ENCODE peak calls at places on chromosomes 12 and 14, in five cellular contexts. One of them, this sample, is unnamed.

GRCh38 chr14:79989990-79990389 is 221.3 kb downstream of the DIO2 start:
- DNase-seq in A549: no peak
- DNase-seq in CD14-positive monocyte: no peak
- DNase-seq in AG04450: no peak
- DNase-seq in fibroblast of villous mesenchyme: no peak
- DNase-seq in this sample: no peak

GRCh38 chr12:130044991-130045621 is 117.2 kb upstream of the FZD10 start:
- DNase-seq in A549: no peak
- DNase-seq in CD14-positive monocyte: no peak
- DNase-seq in AG04450: no peak
- DNase-seq in fibroblast of villous mesenchyme: no peak
- DNase-seq in this sample: no peak

GRCh38 chr12:46523863-46524770 is 151.5 kb upstream of the SLC38A2 start:
- DNase-seq in A549: peak; percentile 76
- DNase-seq in CD14-positive monocyte: no peak
- DNase-seq in AG04450: peak; percentile 92
- DNase-seq in fibroblast of villous mesenchyme: peak; percentile 86
- DNase-seq in this sample: peak; percentile 23

GRCh38 chr12:42208574-42208973 is 29.5 kb downstream of the YAF2 start:
- DNase-seq in A549: no peak
- DNase-seq in CD14-positive monocyte: no peak
- DNase-seq in AG04450: no peak
- DNase-seq in fibroblast of villous mesenchyme: no peak
- DNase-seq in this sample: no peak

GRCh38 chr12:26318661-26319068 is 123.3 kb downstream of the SSPN start:
- DNase-seq in A549: no peak
- DNase-seq in CD14-positive monocyte: no peak
- DNase-seq in AG04450: peak; percentile 74
- DNase-seq in fibroblast of villous mesenchyme: peak; percentile 89
- DNase-seq in this sample: peak; percentile 95

GRCh38 chr14:59301354-59301753 is 112.9 kb downstream of the DAAM1 start:
- DNase-seq in A549: no peak
- DNase-seq in CD14-positive monocyte: no peak
- DNase-seq in AG04450: no peak
- DNase-seq in fibroblast of villous mesenchyme: no peak
- DNase-seq in this sample: no peak

GRCh38 chr14:89702151-89702936 is 252.2 kb downstream of the EFCAB11 start:
- DNase-seq in A549: no peak
- DNase-seq in CD14-positive monocyte: no peak
- DNase-seq in AG04450: peak; percentile 21
- DNase-seq in fibroblast of villous mesenchyme: peak; percentile 56
- DNase-seq in this sample: no peak

GRCh38 chr14:75879031-75879430 is 102.8 kb downstream of the TGFB3 start:
- DNase-seq in A549: no peak
- DNase-seq in CD14-positive monocyte: no peak
- DNase-seq in AG04450: peak; percentile 66
- DNase-seq in fibroblast of villous mesenchyme: peak; percentile 96
- DNase-seq in this sample: no peak

GRCh38 chr14:36227802-36228201 is 51.3 kb upstream of the PTCSC3 start:
- DNase-seq in A549: no peak
- DNase-seq in CD14-positive monocyte: no peak
- DNase-seq in AG04450: no peak
- DNase-seq in fibroblast of villous mesenchyme: no peak
- DNase-seq in this sample: no peak

GRCh38 chr14:81412779-81413178 is 12.7 kb upstream of the STON2 start:
- DNase-seq in A549: no peak
- DNase-seq in CD14-positive monocyte: no peak
- DNase-seq in AG04450: no peak
- DNase-seq in fibroblast of villous mesenchyme: no peak
- DNase-seq in this sample: no peak

GRCh38 chr14:88668448-88669116 is 105.7 kb downstream of the ZC3H14 start:
- DNase-seq in A549: no peak
- DNase-seq in CD14-positive monocyte: no peak
- DNase-seq in AG04450: no peak
- DNase-seq in fibroblast of villous mesenchyme: no peak
- DNase-seq in this sample: no peak

GRCh38 chr14:64566651-64567122 is 16.9 kb downstream of the PPP1R36 start:
- DNase-seq in A549: no peak
- DNase-seq in CD14-positive monocyte: no peak
- DNase-seq in AG04450: no peak
- DNase-seq in fibroblast of villous mesenchyme: no peak
- DNase-seq in this sample: no peak

GRCh38 chr14:100372357-100373048 is 49.4 kb downstream of the SLC25A47 start:
- DNase-seq in A549: no peak
- DNase-seq in CD14-positive monocyte: peak; percentile 28
- DNase-seq in AG04450: no peak
- DNase-seq in fibroblast of villous mesenchyme: peak; percentile 28
- DNase-seq in this sample: no peak

GRCh38 chr14:51295666-51296263 is 55.7 kb downstream of the TMX1 start:
- DNase-seq in A549: no peak
- DNase-seq in CD14-positive monocyte: no peak
- DNase-seq in AG04450: no peak
- DNase-seq in fibroblast of villous mesenchyme: no peak
- DNase-seq in this sample: no peak

GRCh38 chr14:64612021-64612380 is 62.2 kb downstream of the PPP1R36 start:
- DNase-seq in A549: peak; percentile 47
- DNase-seq in CD14-positive monocyte: no peak
- DNase-seq in AG04450: peak; percentile 61
- DNase-seq in fibroblast of villous mesenchyme: no peak
- DNase-seq in this sample: peak; percentile 46

GRCh38 chr12:116159175-116159574 is 118.3 kb downstream of the MED13L start:
- DNase-seq in A549: no peak
- DNase-seq in CD14-positive monocyte: no peak
- DNase-seq in AG04450: no peak
- DNase-seq in fibroblast of villous mesenchyme: peak; percentile 78
- DNase-seq in this sample: no peak

GRCh38 chr12:42482086-42482819 is 107.3 kb downstream of the PRICKLE1 start:
- DNase-seq in A549: no peak
- DNase-seq in CD14-positive monocyte: no peak
- DNase-seq in AG04450: no peak
- DNase-seq in fibroblast of villous mesenchyme: peak; percentile 45
- DNase-seq in this sample: no peak

GRCh38 chr12:103852498-103852992 is 11.5 kb upstream of the NT5DC3 start:
- DNase-seq in A549: no peak
- DNase-seq in CD14-positive monocyte: no peak
- DNase-seq in AG04450: no peak
- DNase-seq in fibroblast of villous mesenchyme: no peak
- DNase-seq in this sample: no peak

GRCh38 chr12:45975506-45975905 is 14.9 kb downstream of the SCAF11 start:
- DNase-seq in A549: no peak
- DNase-seq in CD14-positive monocyte: no peak
- DNase-seq in AG04450: no peak
- DNase-seq in fibroblast of villous mesenchyme: peak; percentile 58
- DNase-seq in this sample: no peak

GRCh38 chr12:12266389-12266872 is 413 bp downstream of the LRP6 start:
- DNase-seq in A549: no peak
- DNase-seq in CD14-positive monocyte: no peak
- DNase-seq in AG04450: no peak
- DNase-seq in fibroblast of villous mesenchyme: no peak
- DNase-seq in this sample: no peak

GRCh38 chr14:102944448-102945330 is 22.2 kb downstream of the AMN start:
- DNase-seq in A549: no peak
- DNase-seq in CD14-positive monocyte: no peak
- DNase-seq in AG04450: no peak
- DNase-seq in fibroblast of villous mesenchyme: no peak
- DNase-seq in this sample: no peak

GRCh38 chr12:65878540-65878939 is 54.3 kb downstream of the HMGA2 start:
- DNase-seq in A549: no peak
- DNase-seq in CD14-positive monocyte: no peak
- DNase-seq in AG04450: no peak
- DNase-seq in fibroblast of villous mesenchyme: no peak
- DNase-seq in this sample: no peak

GRCh38 chr12:121033625-121034349 is 5.3 kb downstream of the OASL start:
- DNase-seq in A549: peak; percentile 42
- DNase-seq in CD14-positive monocyte: peak; percentile 69
- DNase-seq in AG04450: no peak
- DNase-seq in fibroblast of villous mesenchyme: no peak
- DNase-seq in this sample: no peak

GRCh38 chr12:49838973-49839633 is 3.8 kb downstream of the BCDIN3D start:
- DNase-seq in A549: peak; percentile 50
- DNase-seq in CD14-positive monocyte: no peak
- DNase-seq in AG04450: no peak
- DNase-seq in fibroblast of villous mesenchyme: peak; percentile 59
- DNase-seq in this sample: no peak

GRCh38 chr12:106123551-106123991 is 15.2 kb downstream of the NUAK1 start:
- DNase-seq in A549: no peak
- DNase-seq in CD14-positive monocyte: no peak
- DNase-seq in AG04450: no peak
- DNase-seq in fibroblast of villous mesenchyme: peak; percentile 84
- DNase-seq in this sample: no peak

GRCh38 chr12:27190761-27191160 is 53.3 kb upstream of the STK38L start:
- DNase-seq in A549: no peak
- DNase-seq in CD14-positive monocyte: no peak
- DNase-seq in AG04450: no peak
- DNase-seq in fibroblast of villous mesenchyme: peak; percentile 65
- DNase-seq in this sample: no peak

GRCh38 chr14:103594265-103594664 is 31.5 kb downstream of the COA8 start:
- DNase-seq in A549: no peak
- DNase-seq in CD14-positive monocyte: no peak
- DNase-seq in AG04450: no peak
- DNase-seq in fibroblast of villous mesenchyme: peak; percentile 21
- DNase-seq in this sample: no peak

GRCh38 chr12:104566244-104566993 is 109.7 kb downstream of the CHST11 start:
- DNase-seq in A549: no peak
- DNase-seq in CD14-positive monocyte: no peak
- DNase-seq in AG04450: no peak
- DNase-seq in fibroblast of villous mesenchyme: no peak
- DNase-seq in this sample: no peak

GRCh38 chr12:53039851-53040250 is 10.0 kb upstream of the TNS2 start:
- DNase-seq in A549: no peak
- DNase-seq in CD14-positive monocyte: no peak
- DNase-seq in AG04450: no peak
- DNase-seq in fibroblast of villous mesenchyme: no peak
- DNase-seq in this sample: no peak

GRCh38 chr14:32370720-32371119 is 41.6 kb downstream of the AKAP6 start:
- DNase-seq in A549: peak; percentile 13
- DNase-seq in CD14-positive monocyte: no peak
- DNase-seq in AG04450: peak; percentile 43
- DNase-seq in fibroblast of villous mesenchyme: peak; percentile 63
- DNase-seq in this sample: peak; percentile 70

GRCh38 chr12:131103614-131104463 is 150.1 kb downstream of the ADGRD1 start:
- DNase-seq in A549: no peak
- DNase-seq in CD14-positive monocyte: peak; percentile 33
- DNase-seq in AG04450: no peak
- DNase-seq in fibroblast of villous mesenchyme: no peak
- DNase-seq in this sample: no peak

GRCh38 chr14:24051789-24052655 is at the start of gene CARMIL3:
- DNase-seq in A549: peak; percentile 62
- DNase-seq in CD14-positive monocyte: peak; percentile 49
- DNase-seq in AG04450: peak; percentile 16
- DNase-seq in fibroblast of villous mesenchyme: peak; percentile 28
- DNase-seq in this sample: no peak

GRCh38 chr12:91841786-91842185 is 303.9 kb downstream of the BTG1 start:
- DNase-seq in A549: no peak
- DNase-seq in CD14-positive monocyte: no peak
- DNase-seq in AG04450: no peak
- DNase-seq in fibroblast of villous mesenchyme: no peak
- DNase-seq in this sample: no peak
- TF ChIP-seq CTCF in A549: no peak
- TF ChIP-seq CTCF in CD14-positive monocyte: no peak
- TF ChIP-seq CTCF in AG04450: no peak
- TF ChIP-seq CTCF in fibroblast of villous mesenchyme: no peak
- TF ChIP-seq CTCF in this sample: no peak

DNA sequence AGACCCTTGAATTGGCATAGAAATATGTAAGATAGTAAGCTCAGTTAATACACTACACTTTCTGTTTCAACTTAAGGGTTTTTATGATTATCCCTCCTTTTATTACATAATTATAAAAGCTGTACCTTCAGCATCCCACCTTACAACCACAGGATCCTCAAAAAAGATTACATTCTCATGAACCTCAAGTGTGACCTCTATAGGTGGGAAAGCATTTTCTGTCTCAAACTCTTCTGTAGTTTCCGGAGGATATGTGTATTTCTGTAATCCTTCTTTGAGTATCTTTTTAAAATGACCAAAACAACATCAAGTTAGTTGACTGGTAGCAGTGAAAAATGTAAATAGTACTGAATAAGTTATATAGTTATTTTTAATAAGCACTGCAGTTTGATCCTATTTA is 75.9 kb downstream of the DNAI7 start:
- DNase-seq in A549: no peak
- DNase-seq in CD14-positive monocyte: no peak
- DNase-seq in AG04450: no peak
- DNase-seq in fibroblast of villous mesenchyme: no peak
- DNase-seq in this sample: no peak
- TF ChIP-seq CTCF in A549: no peak
- TF ChIP-seq CTCF in CD14-positive monocyte: no peak
- TF ChIP-seq CTCF in AG04450: no peak
- TF ChIP-seq CTCF in fibroblast of villous mesenchyme: no peak
- TF ChIP-seq CTCF in this sample: peak; percentile 32

GRCh38 chr12:19238520-19238919 is 109.0 kb downstream of the PLEKHA5 start:
- DNase-seq in A549: no peak
- DNase-seq in CD14-positive monocyte: no peak
- DNase-seq in AG04450: no peak
- DNase-seq in fibroblast of villous mesenchyme: no peak
- DNase-seq in this sample: no peak

GRCh38 chr12:19239046-19239445 is 109.5 kb downstream of the PLEKHA5 start:
- DNase-seq in A549: no peak
- DNase-seq in CD14-positive monocyte: no peak
- DNase-seq in AG04450: no peak
- DNase-seq in fibroblast of villous mesenchyme: no peak
- DNase-seq in this sample: no peak

GRCh38 chr12:19234991-19235876 is 105.7 kb downstream of the PLEKHA5 start:
- DNase-seq in A549: no peak
- DNase-seq in CD14-positive monocyte: no peak
- DNase-seq in AG04450: no peak
- DNase-seq in fibroblast of villous mesenchyme: peak; percentile 69
- DNase-seq in this sample: no peak

GRCh38 chr12:19234171-19234704 is 104.7 kb downstream of the PLEKHA5 start:
- DNase-seq in A549: no peak
- DNase-seq in CD14-positive monocyte: no peak
- DNase-seq in AG04450: no peak
- DNase-seq in fibroblast of villous mesenchyme: peak; percentile 58
- DNase-seq in this sample: no peak

GRCh38 chr12:19236656-19237055 is 107.1 kb downstream of the PLEKHA5 start:
- DNase-seq in A549: no peak
- DNase-seq in CD14-positive monocyte: no peak
- DNase-seq in AG04450: no peak
- DNase-seq in fibroblast of villous mesenchyme: no peak
- DNase-seq in this sample: no peak
- TF ChIP-seq CTCF in A549: no peak
- TF ChIP-seq CTCF in CD14-positive monocyte: no peak
- TF ChIP-seq CTCF in AG04450: no peak
- TF ChIP-seq CTCF in fibroblast of villous mesenchyme: no peak
- TF ChIP-seq CTCF in this sample: no peak

GRCh38 chr14:92122761-92123160 is 992 bp downstream of the CPSF2 start:
- DNase-seq in A549: no peak
- DNase-seq in CD14-positive monocyte: no peak
- DNase-seq in AG04450: no peak
- DNase-seq in fibroblast of villous mesenchyme: no peak
- DNase-seq in this sample: no peak

GRCh38 chr14:92121207-92121669 is 268 bp downstream of the NDUFB1 start:
- DNase-seq in A549: no peak
- DNase-seq in CD14-positive monocyte: no peak
- DNase-seq in AG04450: no peak
- DNase-seq in fibroblast of villous mesenchyme: peak; percentile 62
- DNase-seq in this sample: no peak

GRCh38 chr14:92122351-92122677 is 545 bp downstream of the CPSF2 start:
- DNase-seq in A549: peak; percentile 10
- DNase-seq in CD14-positive monocyte: no peak
- DNase-seq in AG04450: no peak
- DNase-seq in fibroblast of villous mesenchyme: peak; percentile 65
- DNase-seq in this sample: no peak

GRCh38 chr14:92121670-92122350 is at the start of the genes CPSF2 and NDUFB1:
- DNase-seq in A549: peak; percentile 96
- DNase-seq in CD14-positive monocyte: peak; percentile 78
- DNase-seq in AG04450: no peak
- DNase-seq in fibroblast of villous mesenchyme: peak; percentile 82
- DNase-seq in this sample: no peak
- TF ChIP-seq CTCF in A549: no peak
- TF ChIP-seq CTCF in CD14-positive monocyte: no peak
- TF ChIP-seq CTCF in AG04450: no peak
- TF ChIP-seq CTCF in fibroblast of villous mesenchyme: no peak
- TF ChIP-seq CTCF in this sample: no peak